ENCODE peak calls at places on chromosomes 2 and 18, in nine cellular contexts. W, Z, E, M, P, H, N, D and S are unnamed samples.
A peak's percentile ranks its signal among the peaks of the same experiment; 100 is the strongest.

GRCh38 chr2:29010946-29011649 is 30.0 kb downstream of the TOGARAM2 start:
- DNase-seq in Z (no peak), P (no peak), M (peak; percentile 22), H (peak; percentile 14), W (no peak), D (no peak), E (peak; percentile 49), N (peak; percentile 84), S (no peak)

GRCh38 chr2:196153480-196153879 is 17.9 kb downstream of the STK17B start:
- DNase-seq in H (no peak), M (no peak), P (no peak), Z (no peak), D (no peak), N (no peak), E (no peak), W (no peak), S (no peak)

GRCh38 chr2:56534321-56534720 is 350.5 kb downstream of the CCDC85A start:
- DNase-seq in W (no peak), M (no peak), N (no peak), E (no peak), P (no peak), H (peak; percentile 63), Z (no peak), D (no peak), S (no peak)

GRCh38 chr2:229725716-229726346 is 11.5 kb upstream of the DNER start:
- DNase-seq in H (peak; percentile 81), Z (no peak), E (no peak), D (no peak), P (peak; percentile 62), W (no peak), N (no peak), M (no peak), S (peak; percentile 41)

GRCh38 chr18:56443508-56443907 is 194.9 kb downstream of the TXNL1 start:
- DNase-seq in W (no peak), M (no peak), P (no peak), D (no peak), H (no peak), Z (no peak), N (no peak), E (no peak), S (no peak)

GRCh38 chr2:174775586-174775985 is 11.3 kb upstream of the CHRNA1 start:
- DNase-seq in H (peak; percentile 43), D (peak; percentile 32), Z (no peak), P (no peak), N (no peak), W (no peak), E (no peak), M (no peak), S (peak; percentile 29)

GRCh38 chr2:184154438-184154837 is 443.9 kb upstream of the ZNF804A start:
- DNase-seq in Z (no peak), D (peak; percentile 48), M (no peak), N (no peak), E (no peak), P (no peak), W (no peak), H (peak; percentile 65), S (peak; percentile 10)

GRCh38 chr2:84830095-84830494 is 50.8 kb downstream of the TRABD2A start:
- DNase-seq in W (no peak), N (no peak), P (no peak), M (no peak), Z (no peak), E (peak; percentile 26), H (no peak), D (no peak), S (no peak)

GRCh38 chr2:44273076-44273475 is 2.2 kb upstream of the SLC3A1 start:
- DNase-seq in D (no peak), N (no peak), P (no peak), H (no peak), Z (no peak), M (no peak), E (no peak), W (no peak), S (no peak)

GRCh38 chr18:11950824-11951223 is 30.5 kb upstream of the IMPA2 start:
- DNase-seq in N (no peak), H (no peak), P (no peak), Z (no peak), M (no peak), D (no peak), E (no peak), W (no peak), S (no peak)

GRCh38 chr2:127094509-127095366 is 12.2 kb downstream of the BIN1 start:
- DNase-seq in P (peak; percentile 43), E (no peak), Z (no peak), W (no peak), M (peak; percentile 48), N (peak; percentile 42), H (peak; percentile 61), D (no peak), S (no peak)

GRCh38 chr2:101850450-101850849 is 141.3 kb upstream of the IL1R2 start:
- DNase-seq in E (no peak), M (no peak), N (no peak), W (no peak), H (no peak), Z (no peak), P (no peak), D (peak; percentile 76), S (peak; percentile 49)
- H3K27ac ChIP-seq in E (no peak overlapping the region), M (peak overlapping the region; percentile 48), N (no peak overlapping the region), W (no peak overlapping the region), H (no peak overlapping the region), Z (no peak overlapping the region), P (no peak overlapping the region), D (peak overlapping the region; percentile 79), S (peak overlapping the region; percentile 60)

GRCh38 chr2:75571730-75572430 is 11.1 kb upstream of the EVA1A start:
- DNase-seq in W (no peak), P (no peak), N (no peak), E (no peak), M (no peak), Z (no peak), H (peak; percentile 78), D (no peak), S (no peak)
- H3K27ac ChIP-seq in W (peak overlapping the region; percentile 82), P (no peak overlapping the region), N (no peak overlapping the region), E (no peak overlapping the region), M (no peak overlapping the region), Z (peak overlapping the region; percentile 87), H (peak overlapping the region; percentile 45), D (no peak overlapping the region), S (no peak overlapping the region)

DNA sequence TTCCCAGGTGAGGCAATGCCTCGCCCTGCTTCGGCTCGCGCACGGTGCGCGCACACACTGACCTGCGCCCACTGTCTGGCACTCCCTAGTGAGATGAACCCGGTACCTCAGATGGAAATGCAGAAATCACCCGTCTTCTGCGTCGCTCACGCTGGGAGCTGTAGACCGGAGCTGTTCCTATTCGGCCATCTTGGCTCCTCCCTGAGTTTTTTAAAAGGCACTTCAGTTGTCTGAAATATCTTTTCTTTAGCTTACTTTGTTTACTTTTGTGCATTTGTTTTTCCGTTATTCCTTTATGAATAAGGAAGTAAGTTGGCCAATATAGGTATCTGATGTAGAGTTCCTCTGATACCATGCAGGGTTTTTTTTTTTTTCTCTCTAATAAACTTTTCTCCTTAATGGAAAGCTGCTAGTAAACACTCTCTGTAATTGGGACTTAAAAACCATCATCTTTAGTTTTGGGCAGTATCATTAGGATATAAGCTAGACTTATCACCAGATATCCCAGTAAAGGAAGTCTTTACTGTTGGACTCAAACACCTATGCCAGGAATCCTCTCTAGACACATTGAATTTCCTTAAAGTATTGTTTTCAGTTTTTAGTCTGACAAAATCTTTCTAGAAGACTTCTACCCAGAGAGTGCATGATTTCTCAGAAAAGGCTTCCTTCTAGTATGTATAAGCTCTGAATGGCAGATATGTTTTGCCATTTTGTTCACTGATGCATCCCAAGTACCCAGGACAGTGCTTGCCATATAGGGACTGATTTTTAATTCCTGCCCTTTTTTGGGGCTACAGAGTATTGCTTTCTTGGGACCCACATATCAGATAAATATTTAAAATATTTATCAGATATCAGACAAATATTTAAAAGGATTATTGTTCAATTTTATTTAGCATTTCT is 35.8 kb upstream of the DYSF start:
- DNase-seq in E (no peak), N (no peak), H (no peak), W (no peak), Z (no peak), M (peak; percentile 3), D (peak; percentile 23), P (peak; percentile 10), S (no peak)
- H3K27ac ChIP-seq in E (peak overlapping the region; percentile 51), N (peak overlapping the region; percentile 39), H (no peak overlapping the region), W (no peak overlapping the region), Z (no peak overlapping the region), M (peak overlapping the region; percentile 90), D (peak overlapping the region; percentile 92), P (peak overlapping the region; percentile 82), S (peak overlapping the region; percentile 89)

GRCh38 chr18:77089796-77090285 is 42.7 kb downstream of the MBP start:
- DNase-seq in W (no peak), E (no peak), N (no peak), M (no peak), Z (no peak), P (no peak), D (no peak), H (no peak), S (no peak)
- H3K27ac ChIP-seq in W (no peak overlapping the region), E (peak overlapping the region; percentile 90), N (no peak overlapping the region), M (no peak overlapping the region), Z (no peak overlapping the region), P (no peak overlapping the region), D (peak overlapping the region; percentile 81), H (no peak overlapping the region), S (peak overlapping the region; percentile 44)